ENCODE peak calls at places on chromosomes 2 and 18, in eight cellular contexts. One of them, this sample, is unnamed.

GRCh38 chr18:11042247-11042646 is 107.1 kb downstream of the PIEZO2 start:
- DNase-seq in brain microvascular endothelial cell: peak
- DNase-seq in nephron progenitor cell: no peak
- DNase-seq in NCI-H524 treated with DMSO at 0.1 percent for 48 hours: no peak
- DNase-seq in SK-MEL-5: no peak
- DNase-seq in AG10803: no peak
- DNase-seq in CD8-positive, alpha-beta memory T cell: no peak
- DNase-seq in RWPE2: no peak
- DNase-seq in this sample: no peak

GRCh38 chr2:100524331-100524730 is 38.5 kb upstream of the PDCL3 start:
- DNase-seq in brain microvascular endothelial cell: peak
- DNase-seq in nephron progenitor cell: no peak
- DNase-seq in NCI-H524 treated with DMSO at 0.1 percent for 48 hours: no peak
- DNase-seq in SK-MEL-5: peak
- DNase-seq in AG10803: no peak
- DNase-seq in CD8-positive, alpha-beta memory T cell: no peak
- DNase-seq in RWPE2: no peak
- DNase-seq in this sample: no peak

GRCh38 chr2:168545439-168546082 is 89.5 kb downstream of the CERS6 start:
- DNase-seq in brain microvascular endothelial cell: peak
- DNase-seq in nephron progenitor cell: no peak
- DNase-seq in NCI-H524 treated with DMSO at 0.1 percent for 48 hours: no peak
- DNase-seq in SK-MEL-5: no peak
- DNase-seq in AG10803: peak
- DNase-seq in CD8-positive, alpha-beta memory T cell: no peak
- DNase-seq in RWPE2: peak
- DNase-seq in this sample: no peak

GRCh38 chr2:184577741-184578140 is 20.6 kb upstream of the ZNF804A start:
- DNase-seq in brain microvascular endothelial cell: no peak
- DNase-seq in nephron progenitor cell: no peak
- DNase-seq in NCI-H524 treated with DMSO at 0.1 percent for 48 hours: no peak
- DNase-seq in SK-MEL-5: no peak
- DNase-seq in AG10803: no peak
- DNase-seq in CD8-positive, alpha-beta memory T cell: no peak
- DNase-seq in RWPE2: no peak
- DNase-seq in this sample: peak

GRCh38 chr18:29004921-29005320 is 828.0 kb upstream of the CDH2 start:
- DNase-seq in brain microvascular endothelial cell: no peak
- DNase-seq in nephron progenitor cell: no peak
- DNase-seq in NCI-H524 treated with DMSO at 0.1 percent for 48 hours: no peak
- DNase-seq in SK-MEL-5: no peak
- DNase-seq in AG10803: no peak
- DNase-seq in CD8-positive, alpha-beta memory T cell: no peak
- DNase-seq in RWPE2: no peak
- DNase-seq in this sample: no peak

GRCh38 chr2:52881606-52882005 is 886.0 kb upstream of the CHAC2 start:
- DNase-seq in brain microvascular endothelial cell: peak
- DNase-seq in nephron progenitor cell: no peak
- DNase-seq in NCI-H524 treated with DMSO at 0.1 percent for 48 hours: no peak
- DNase-seq in SK-MEL-5: no peak
- DNase-seq in AG10803: no peak
- DNase-seq in CD8-positive, alpha-beta memory T cell: no peak
- DNase-seq in RWPE2: no peak
- DNase-seq in this sample: no peak

GRCh38 chr2:239811001-239811798 is 213.9 kb downstream of the NDUFA10 start:
- DNase-seq in brain microvascular endothelial cell: no peak
- DNase-seq in nephron progenitor cell: no peak
- DNase-seq in NCI-H524 treated with DMSO at 0.1 percent for 48 hours: no peak
- DNase-seq in SK-MEL-5: no peak
- DNase-seq in AG10803: peak
- DNase-seq in CD8-positive, alpha-beta memory T cell: no peak
- DNase-seq in RWPE2: no peak
- DNase-seq in this sample: no peak

GRCh38 chr18:48962857-48963554 is 12.2 kb upstream of the SMAD7 start:
- DNase-seq in brain microvascular endothelial cell: no peak
- DNase-seq in nephron progenitor cell: no peak
- DNase-seq in NCI-H524 treated with DMSO at 0.1 percent for 48 hours: no peak
- DNase-seq in SK-MEL-5: no peak
- DNase-seq in AG10803: peak
- DNase-seq in CD8-positive, alpha-beta memory T cell: peak
- DNase-seq in RWPE2: no peak
- DNase-seq in this sample: no peak

GRCh38 chr2:190948671-190949070 is 65.3 kb downstream of the STAT1 start:
- DNase-seq in brain microvascular endothelial cell: peak
- DNase-seq in nephron progenitor cell: no peak
- DNase-seq in NCI-H524 treated with DMSO at 0.1 percent for 48 hours: no peak
- DNase-seq in SK-MEL-5: no peak
- DNase-seq in AG10803: peak
- DNase-seq in CD8-positive, alpha-beta memory T cell: no peak
- DNase-seq in RWPE2: no peak
- DNase-seq in this sample: no peak

GRCh38 chr18:36662000-36662399 is 166.8 kb downstream of the TPGS2 start:
- DNase-seq in brain microvascular endothelial cell: no peak
- DNase-seq in nephron progenitor cell: no peak
- DNase-seq in NCI-H524 treated with DMSO at 0.1 percent for 48 hours: no peak
- DNase-seq in SK-MEL-5: peak
- DNase-seq in AG10803: peak
- DNase-seq in CD8-positive, alpha-beta memory T cell: no peak
- DNase-seq in RWPE2: no peak
- DNase-seq in this sample: no peak

GRCh38 chr2:71951718-71952404 is 195.8 kb downstream of the CYP26B1 start:
- DNase-seq in brain microvascular endothelial cell: no peak
- DNase-seq in nephron progenitor cell: no peak
- DNase-seq in NCI-H524 treated with DMSO at 0.1 percent for 48 hours: no peak
- DNase-seq in SK-MEL-5: no peak
- DNase-seq in AG10803: no peak
- DNase-seq in CD8-positive, alpha-beta memory T cell: no peak
- DNase-seq in RWPE2: no peak
- DNase-seq in this sample: no peak

This sample was measured in AML-193.